ENCODE peak calls at places on chromosomes 3 and 15, in four cellular contexts. One of them, this sample, is unnamed.

GRCh38 chr3:194133661-194134230 is 2.2 kb upstream of the HES1 start:
- DNase-seq in K562: peak
- DNase-seq in GM12891: no peak
- DNase-seq in GM12878: no peak
- DNase-seq in this sample: no peak

GRCh38 chr15:39130556-39131379 is 450.1 kb upstream of the THBS1 start:
- DNase-seq in K562: no peak
- DNase-seq in GM12891: no peak
- DNase-seq in GM12878: no peak
- DNase-seq in this sample: no peak

GRCh38 chr3:24242012-24242698 is 252.5 kb downstream of the THRB start:
- DNase-seq in K562: no peak
- DNase-seq in GM12891: no peak
- DNase-seq in GM12878: no peak
- DNase-seq in this sample: no peak

GRCh38 chr15:62976301-62976842 is 66.2 kb upstream of the TPM1 start:
- DNase-seq in K562: no peak
- DNase-seq in GM12891: no peak
- DNase-seq in GM12878: no peak
- DNase-seq in this sample: no peak

GRCh38 chr3:194203482-194204035 is 67.6 kb downstream of the HES1 start:
- DNase-seq in K562: no peak
- DNase-seq in GM12891: no peak
- DNase-seq in GM12878: no peak
- DNase-seq in this sample: no peak

GRCh38 chr3:128875556-128876120 is 3.8 kb upstream of the ACAD9 start:
- DNase-seq in K562: peak
- DNase-seq in GM12891: no peak
- DNase-seq in GM12878: no peak
- DNase-seq in this sample: peak

GRCh38 chr15:92155941-92156340 is 237.7 kb upstream of the ST8SIA2 start:
- DNase-seq in K562: no peak
- DNase-seq in GM12891: no peak
- DNase-seq in GM12878: no peak
- DNase-seq in this sample: no peak

GRCh38 chr3:20861454-20861853 is 675.4 kb upstream of the SGO1 start:
- DNase-seq in K562: no peak
- DNase-seq in GM12891: no peak
- DNase-seq in GM12878: no peak
- DNase-seq in this sample: no peak

GRCh38 chr3:123089611-123090301 is 22.9 kb downstream of the PDIA5 start:
- DNase-seq in K562: no peak
- DNase-seq in GM12891: no peak
- DNase-seq in GM12878: no peak
- DNase-seq in this sample: no peak

DNA sequence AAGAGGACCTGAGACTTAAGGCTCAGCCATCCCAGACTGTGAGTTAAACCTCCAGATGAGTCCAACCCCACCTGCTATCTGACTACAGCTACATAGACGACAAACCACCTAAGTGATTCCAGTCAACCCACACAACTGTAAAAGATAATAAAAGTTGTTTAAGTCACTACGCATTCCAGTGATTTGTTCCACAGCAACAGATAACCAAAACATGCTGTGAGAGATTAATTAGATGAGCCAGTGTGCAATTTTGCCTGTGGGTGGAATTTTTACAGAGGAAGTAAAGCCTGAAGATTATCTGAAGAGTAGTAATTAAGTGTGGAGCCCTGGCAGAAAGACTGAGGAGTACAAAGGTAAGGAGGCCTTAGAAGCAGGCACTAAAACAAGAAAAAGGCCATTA is 5.4 kb downstream of the BTBD1 start:
- DNase-seq in K562: no peak
- DNase-seq in GM12891: no peak
- DNase-seq in GM12878: no peak
- DNase-seq in this sample: no peak
- TF ChIP-seq SPI1 in K562: no peak
- TF ChIP-seq SPI1 in GM12891: no peak
- TF ChIP-seq SPI1 in GM12878: no peak
- TF ChIP-seq SPI1 in this sample: no peak

DNA sequence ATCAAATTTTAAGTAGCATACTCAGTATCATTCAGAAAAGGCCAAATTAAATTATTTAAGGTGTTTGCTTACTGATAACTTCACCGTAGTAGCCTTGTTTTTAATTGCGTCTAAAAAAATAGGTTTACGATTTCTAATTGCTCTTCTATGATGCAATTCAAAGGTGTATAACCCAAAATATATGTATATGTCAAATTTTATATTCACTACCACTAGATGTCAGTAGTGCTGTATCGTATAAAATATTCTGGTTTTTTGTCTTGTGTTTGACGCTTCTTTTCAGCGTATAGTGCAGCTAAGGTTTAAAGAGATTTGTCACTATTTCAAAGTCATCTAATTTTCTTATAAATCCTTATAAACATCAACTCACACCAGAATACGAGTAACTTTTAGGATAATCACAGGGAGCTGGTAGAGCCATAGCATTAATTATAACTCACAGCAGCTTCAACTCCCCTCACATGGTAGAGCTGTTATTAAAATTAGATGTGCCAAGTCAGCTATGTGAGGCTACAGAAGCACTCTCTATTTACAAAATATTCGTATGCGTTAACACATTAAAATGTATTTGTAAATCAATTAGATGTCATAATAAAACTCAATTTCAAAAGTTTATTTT is 3.5 kb downstream of the PFN2 start:
- DNase-seq in K562: peak
- DNase-seq in GM12891: no peak
- DNase-seq in GM12878: no peak
- DNase-seq in this sample: no peak
- TF ChIP-seq SPI1 in K562: no peak
- TF ChIP-seq SPI1 in GM12891: no peak
- TF ChIP-seq SPI1 in GM12878: no peak
- TF ChIP-seq SPI1 in this sample: no peak

GRCh38 chr3:112074006-112074405 is 12.2 kb upstream of the C3orf52 start:
- DNase-seq in K562: no peak
- DNase-seq in GM12891: no peak
- DNase-seq in GM12878: no peak
- DNase-seq in this sample: no peak

GRCh38 chr3:112078125-112079083 is 7.8 kb upstream of the C3orf52 start:
- DNase-seq in K562: no peak
- DNase-seq in GM12891: no peak
- DNase-seq in GM12878: no peak
- DNase-seq in this sample: no peak

GRCh38 chr3:112074616-112075497 is 11.3 kb upstream of the C3orf52 start:
- DNase-seq in K562: no peak
- DNase-seq in GM12891: no peak
- DNase-seq in GM12878: no peak
- DNase-seq in this sample: no peak
- TF ChIP-seq SPI1 in K562: no peak
- TF ChIP-seq SPI1 in GM12891: no peak
- TF ChIP-seq SPI1 in GM12878: no peak
- TF ChIP-seq SPI1 in this sample: no peak

GRCh38 chr3:44442591-44443309 is 34.7 kb downstream of the ZNF445 start:
- DNase-seq in K562: no peak
- DNase-seq in GM12891: no peak
- DNase-seq in GM12878: no peak
- DNase-seq in this sample: no peak
- TF ChIP-seq SPI1 in K562: no peak
- TF ChIP-seq SPI1 in GM12891: no peak
- TF ChIP-seq SPI1 in GM12878: no peak
- TF ChIP-seq SPI1 in this sample: no peak

GRCh38 chr3:183781246-183781645 is 44.1 kb downstream of the MAP6D1 start:
- DNase-seq in K562: no peak
- DNase-seq in GM12891: no peak
- DNase-seq in GM12878: no peak
- DNase-seq in this sample: no peak

GRCh38 chr3:183775781-183776180 is 49.6 kb downstream of the MAP6D1 start:
- DNase-seq in K562: peak
- DNase-seq in GM12891: no peak
- DNase-seq in GM12878: no peak
- DNase-seq in this sample: peak

GRCh38 chr3:183774631-183775030 is 50.7 kb downstream of the MAP6D1 start:
- DNase-seq in K562: no peak
- DNase-seq in GM12891: no peak
- DNase-seq in GM12878: no peak
- DNase-seq in this sample: no peak

GRCh38 chr3:183779896-183780450 is 45.4 kb downstream of the MAP6D1 start:
- DNase-seq in K562: no peak
- DNase-seq in GM12891: no peak
- DNase-seq in GM12878: no peak
- DNase-seq in this sample: peak

DNA sequence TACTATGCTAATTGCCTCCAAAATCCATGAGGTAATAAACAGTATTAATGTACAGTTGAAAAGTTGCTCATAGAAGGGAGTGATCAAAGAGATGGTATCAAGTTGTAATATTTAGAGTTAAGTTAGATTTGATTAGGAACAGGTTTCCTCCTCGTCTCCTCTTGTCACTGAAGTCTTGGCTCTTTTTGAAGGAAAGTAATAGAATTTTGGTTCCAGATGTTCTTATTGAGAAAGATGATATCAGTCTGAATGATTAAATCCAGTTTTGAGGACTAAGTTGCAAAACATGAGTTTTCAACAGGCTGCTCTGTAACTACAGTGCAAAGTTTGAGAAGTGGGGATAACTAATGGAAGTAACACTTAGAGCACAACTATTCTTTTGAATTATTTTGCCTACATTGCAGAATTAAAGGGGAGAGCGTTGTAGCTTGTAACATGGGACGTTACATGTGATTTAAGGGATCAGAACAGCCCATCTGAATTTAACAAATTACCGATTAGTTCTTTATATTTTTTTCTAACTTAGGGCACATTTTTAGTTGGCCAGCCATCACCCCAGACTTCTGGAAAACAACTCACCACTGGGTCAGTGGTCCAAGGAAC is 48.3 kb downstream of the MAP6D1 start:
- DNase-seq in K562: no peak
- DNase-seq in GM12891: no peak
- DNase-seq in GM12878: no peak
- DNase-seq in this sample: no peak
- TF ChIP-seq SPI1 in K562: no peak
- TF ChIP-seq SPI1 in GM12891: no peak
- TF ChIP-seq SPI1 in GM12878: no peak
- TF ChIP-seq SPI1 in this sample: no peak

GRCh38 chr3:11672396-11672795 is 28.7 kb upstream of the VGLL4 start:
- DNase-seq in K562: no peak
- DNase-seq in GM12891: no peak
- DNase-seq in GM12878: no peak
- DNase-seq in this sample: no peak
- TF ChIP-seq SPI1 in K562: no peak
- TF ChIP-seq SPI1 in GM12891: no peak
- TF ChIP-seq SPI1 in GM12878: no peak
- TF ChIP-seq SPI1 in this sample: no peak

GRCh38 chr15:74631087-74631385 is 15.4 kb downstream of the CLK3 start:
- DNase-seq in K562: no peak
- DNase-seq in GM12891: no peak
- DNase-seq in GM12878: no peak
- DNase-seq in this sample: no peak
- TF ChIP-seq SPI1 in K562: no peak
- TF ChIP-seq SPI1 in GM12891: no peak
- TF ChIP-seq SPI1 in GM12878: no peak
- TF ChIP-seq SPI1 in this sample: no peak

GRCh38 chr15:82680200-82681102 is 29.2 kb downstream of the AP3B2 start:
- DNase-seq in K562: peak
- DNase-seq in GM12891: peak
- DNase-seq in GM12878: no peak
- DNase-seq in this sample: peak

GRCh38 chr15:82679626-82680199 is 30.0 kb downstream of the AP3B2 start:
- DNase-seq in K562: no peak
- DNase-seq in GM12891: no peak
- DNase-seq in GM12878: no peak
- DNase-seq in this sample: no peak

GRCh38 chr15:82677720-82678323 is 30.7 kb upstream of the CPEB1 start:
- DNase-seq in K562: peak
- DNase-seq in GM12891: no peak
- DNase-seq in GM12878: no peak
- DNase-seq in this sample: no peak

GRCh38 chr15:82681371-82681770 is 28.3 kb downstream of the AP3B2 start:
- DNase-seq in K562: no peak
- DNase-seq in GM12891: no peak
- DNase-seq in GM12878: no peak
- DNase-seq in this sample: no peak
- TF ChIP-seq SPI1 in K562: no peak
- TF ChIP-seq SPI1 in GM12891: no peak
- TF ChIP-seq SPI1 in GM12878: no peak
- TF ChIP-seq SPI1 in this sample: no peak

GRCh38 chr15:80367094-80367493 is 37.1 kb upstream of the ARNT2 start:
- DNase-seq in K562: peak
- DNase-seq in GM12891: no peak
- DNase-seq in GM12878: no peak
- DNase-seq in this sample: peak
- TF ChIP-seq SPI1 in K562: no peak
- TF ChIP-seq SPI1 in GM12891: no peak
- TF ChIP-seq SPI1 in GM12878: no peak
- TF ChIP-seq SPI1 in this sample: no peak